ENCODE peak calls at places on chromosomes 5 and 9, in ten cellular contexts. F is HepG2, Q is nephron progenitor cell, V is keratinocyte, K is RPMI7951, B is DND-41, Y is hippocampal formation, H is mesenchymal stem cell, M is upper lobe of right lung, U is iPS-NIHi11. T is an unnamed sample.

GRCh38 chr9:19641046-19641445 is 147.8 kb downstream of the SLC24A2 start:
- DNase-seq in F (no peak), Q (no peak), V (no peak), K (no peak), B (no peak), Y (no peak), H (peak), M (no peak), U (peak), T (no peak)

GRCh38 chr5:103410174-103410573 is 151.6 kb downstream of the MACIR start:
- DNase-seq in F (no peak), Q (no peak), V (no peak), K (no peak), B (no peak), Y (no peak), H (no peak), M (no peak), U (no peak), T (no peak)

GRCh38 chr5:62720036-62720441 is 141.4 kb downstream of the LRRC70 start:
- DNase-seq in F (peak), Q (peak), V (no peak), K (no peak), B (peak), Y (no peak), H (no peak), M (no peak), U (peak), T (no peak)

GRCh38 chr9:91248707-91249106 is 113.0 kb downstream of the AUH start:
- DNase-seq in F (no peak), Q (no peak), V (no peak), K (no peak), B (no peak), Y (no peak), H (no peak), M (no peak), U (no peak), T (no peak)

GRCh38 chr5:157025093-157025698 is 33.7 kb downstream of the HAVCR1 start:
- DNase-seq in F (no peak), Q (no peak), V (no peak), K (no peak), B (no peak), Y (no peak), H (no peak), M (no peak), U (no peak), T (no peak)

GRCh38 chr9:120475341-120475740 is 104.6 kb downstream of the CDK5RAP2 start:
- DNase-seq in F (no peak), Q (no peak), V (no peak), K (no peak), B (no peak), Y (no peak), H (no peak), M (no peak), U (no peak), T (no peak)

GRCh38 chr9:98225015-98225442 is 30.4 kb downstream of the TBC1D2 start:
- DNase-seq in F (no peak), Q (no peak), V (no peak), K (no peak), B (no peak), Y (no peak), H (no peak), M (no peak), U (no peak), T (no peak)

GRCh38 chr5:54090495-54091084 is 219.8 kb downstream of the ARL15 start:
- DNase-seq in F (peak), Q (no peak), V (peak), K (peak), B (no peak), Y (no peak), H (peak), M (no peak), U (no peak), T (no peak)

GRCh38 chr5:32690153-32690552 is 21.0 kb upstream of the NPR3 start:
- DNase-seq in F (peak), Q (no peak), V (no peak), K (peak), B (no peak), Y (no peak), H (no peak), M (no peak), U (no peak), T (no peak)

GRCh38 chr9:129469188-129469987 is 151.5 kb downstream of the C9orf50 start:
- DNase-seq in F (no peak), Q (peak), V (no peak), K (no peak), B (no peak), Y (no peak), H (no peak), M (no peak), U (no peak), T (no peak)

GRCh38 chr5:140145818-140146522 is 20.2 kb downstream of the IGIP start:
- DNase-seq in F (peak), Q (peak), V (no peak), K (peak), B (no peak), Y (peak), H (peak), M (peak), U (peak), T (peak)

GRCh38 chr5:95533761-95534160 is 21.0 kb downstream of the SKIC3 start:
- DNase-seq in F (no peak), Q (no peak), V (no peak), K (no peak), B (no peak), Y (no peak), H (no peak), M (no peak), U (no peak), T (no peak)

GRCh38 chr9:72703574-72703973 is 182.2 kb downstream of the TMC1 start:
- DNase-seq in F (no peak), Q (no peak), V (no peak), K (peak), B (no peak), Y (no peak), H (no peak), M (no peak), U (no peak), T (no peak)

GRCh38 chr5:160165137-160166068 is 46.2 kb upstream of the PWWP2A start:
- DNase-seq in F (peak), Q (peak), V (peak), K (peak), B (no peak), Y (peak), H (peak), M (peak), U (peak), T (peak)

GRCh38 chr9:37324691-37325490 is 97.6 kb upstream of the GRHPR start:
- DNase-seq in F (no peak), Q (no peak), V (no peak), K (no peak), B (no peak), Y (peak), H (no peak), M (no peak), U (peak), T (no peak)

GRCh38 chr5:32951003-32951402 is 239.9 kb downstream of the NPR3 start:
- DNase-seq in F (no peak), Q (no peak), V (no peak), K (no peak), B (no peak), Y (no peak), H (no peak), M (no peak), U (no peak), T (no peak)

GRCh38 chr9:92444841-92445240 is 20.6 kb upstream of the OMD start:
- DNase-seq in F (no peak), Q (peak), V (no peak), K (no peak), B (no peak), Y (no peak), H (no peak), M (no peak), U (no peak), T (no peak)

GRCh38 chr5:36870399-36871040 is 6.0 kb upstream of the NIPBL start:
- DNase-seq in F (peak), Q (peak), V (no peak), K (peak), B (no peak), Y (no peak), H (peak), M (no peak), U (peak), T (no peak)

GRCh38 chr5:113178073-113178779 is 201.6 kb downstream of the DCP2 start:
- DNase-seq in F (no peak), Q (no peak), V (no peak), K (no peak), B (no peak), Y (no peak), H (no peak), M (no peak), U (no peak), T (no peak)

GRCh38 chr5:51567636-51568035 is 184.4 kb downstream of the ISL1 start:
- DNase-seq in F (no peak), Q (no peak), V (peak), K (no peak), B (no peak), Y (no peak), H (peak), M (no peak), U (no peak), T (no peak)

GRCh38 chr5:78077369-78078068 is 217.0 kb downstream of the AP3B1 start:
- DNase-seq in F (no peak), Q (no peak), V (no peak), K (no peak), B (no peak), Y (no peak), H (no peak), M (no peak), U (no peak), T (no peak)

GRCh38 chr9:128136816-128137793 is 9.6 kb upstream of the PTGES2 start:
- DNase-seq in F (no peak), Q (no peak), V (no peak), K (peak), B (no peak), Y (no peak), H (peak), M (no peak), U (no peak), T (no peak)

GRCh38 chr5:173890195-173890951 is 2.2 kb downstream of the CPEB4 start:
- DNase-seq in F (no peak), Q (peak), V (no peak), K (peak), B (no peak), Y (peak), H (peak), M (no peak), U (no peak), T (no peak)

GRCh38 chr9:134410835-134411217 is 84.6 kb downstream of the RXRA start:
- DNase-seq in F (no peak), Q (no peak), V (no peak), K (no peak), B (no peak), Y (no peak), H (no peak), M (no peak), U (no peak), T (no peak)

GRCh38 chr5:1264211-1264610 is 30.7 kb downstream of the TERT start:
- DNase-seq in F (no peak), Q (no peak), V (no peak), K (no peak), B (no peak), Y (no peak), H (no peak), M (no peak), U (no peak), T (no peak)

GRCh38 chr9:76618762-76619161 is 145.5 kb upstream of the PCA3 start:
- DNase-seq in F (no peak), Q (no peak), V (no peak), K (peak), B (no peak), Y (no peak), H (no peak), M (no peak), U (no peak), T (no peak)

GRCh38 chr9:135474915-135475314 is 4.7 kb upstream of the PPP1R26 start:
- DNase-seq in F (peak), Q (peak), V (no peak), K (no peak), B (no peak), Y (no peak), H (peak), M (peak), U (peak), T (no peak)

GRCh38 chr5:149517461-149518122 is 33.6 kb downstream of the CSNK1A1 start:
- DNase-seq in F (no peak), Q (no peak), V (no peak), K (no peak), B (no peak), Y (peak), H (no peak), M (no peak), U (no peak), T (no peak)

GRCh38 chr9:4939118-4939561 is 45.9 kb upstream of the JAK2 start:
- DNase-seq in F (no peak), Q (no peak), V (no peak), K (no peak), B (no peak), Y (no peak), H (no peak), M (no peak), U (no peak), T (no peak)

GRCh38 chr5:176658007-176658599 is 10.8 kb downstream of the TSPAN17 start:
- DNase-seq in F (peak), Q (peak), V (no peak), K (peak), B (peak), Y (peak), H (peak), M (peak), U (peak), T (peak)

GRCh38 chr5:125214080-125214479 is 467.6 kb upstream of the ZNF608 start:
- DNase-seq in F (no peak), Q (no peak), V (no peak), K (no peak), B (no peak), Y (no peak), H (no peak), M (no peak), U (no peak), T (no peak)

GRCh38 chr5:16852251-16853005 is 83.7 kb downstream of the MYO10 start:
- DNase-seq in F (no peak), Q (no peak), V (no peak), K (no peak), B (no peak), Y (no peak), H (no peak), M (no peak), U (no peak), T (no peak)

GRCh38 chr9:20209421-20210340 is 412.6 kb downstream of the MLLT3 start:
- DNase-seq in F (no peak), Q (no peak), V (no peak), K (no peak), B (peak), Y (no peak), H (no peak), M (no peak), U (no peak), T (peak)

GRCh38 chr5:149727336-149728035 is 2.6 kb upstream of the PPARGC1B start:
- DNase-seq in F (no peak), Q (no peak), V (no peak), K (no peak), B (no peak), Y (no peak), H (no peak), M (no peak), U (no peak), T (no peak)

GRCh38 chr9:74858753-74859414 is 28.8 kb downstream of the TRPM6 start:
- DNase-seq in F (no peak), Q (no peak), V (no peak), K (no peak), B (no peak), Y (no peak), H (no peak), M (no peak), U (no peak), T (no peak)

GRCh38 chr5:96605144-96605543 is 57.0 kb upstream of the CAST start:
- DNase-seq in F (no peak), Q (no peak), V (no peak), K (no peak), B (no peak), Y (no peak), H (no peak), M (no peak), U (no peak), T (no peak)

GRCh38 chr5:173884402-173885053 is 3.6 kb upstream of the CPEB4 start:
- DNase-seq in F (no peak), Q (no peak), V (no peak), K (no peak), B (peak), Y (no peak), H (no peak), M (no peak), U (no peak), T (no peak)

GRCh38 chr5:138654281-138654867 is 79.2 kb upstream of the HSPA9 start:
- DNase-seq in F (no peak), Q (no peak), V (no peak), K (peak), B (peak), Y (no peak), H (peak), M (no peak), U (no peak), T (no peak)

GRCh38 chr5:15388856-15389255 is 111.1 kb upstream of the FBXL7 start:
- DNase-seq in F (no peak), Q (no peak), V (no peak), K (no peak), B (no peak), Y (no peak), H (no peak), M (no peak), U (no peak), T (no peak)